ENCODE peak calls at places on chromosomes 5 and 9, in seven cellular contexts. N is NCI-H1092 treated with DMSO at 0.1 percent for 48 hours; E is dorsolateral prefrontal cortex; J is iris pigment epithelial cell; I is T-helper 1 cell; G is endothelial cell; M is stimulated activated CD8-positive, alpha-beta memory T cell treated with anti-CD3 and anti-CD28 coated beads, Interleukin-12 subunit alpha, Interleukin-12 subunit beta, amount 100 ng/mL, for 1 hour. T is an unnamed sample.

GRCh38 chr9:129011761-129012281 is 16.3 kb downstream of the SH3GLB2 start:
- DNase-seq in I (no peak), G (no peak), M (no peak), N (no peak), E (no peak), J (no peak), T (no peak)

GRCh38 chr5:75885321-75885720 is 168.1 kb upstream of the POC5 start:
- DNase-seq in N (no peak), G (no peak), I (no peak), E (no peak), J (no peak), M (no peak), T (no peak)

GRCh38 chr5:59564895-59565294 is 328.6 kb downstream of the PDE4D start:
- DNase-seq in J (no peak), M (no peak), I (no peak), E (no peak), G (no peak), N (no peak), T (no peak)

GRCh38 chr5:138663561-138663960 is 88.4 kb upstream of the HSPA9 start:
- DNase-seq in I (no peak), N (no peak), E (no peak), G (no peak), J (no peak), M (no peak), T (no peak)

GRCh38 chr5:40679998-40680681 is 425 bp downstream of the PTGER4 start:
- DNase-seq in G (no peak), I (peak; percentile 17), M (no peak), E (no peak), J (no peak), N (no peak), T (no peak)

GRCh38 chr9:91694081-91694870 is 255.8 kb downstream of the ROR2 start:
- DNase-seq in N (no peak), I (no peak), E (no peak), J (no peak), G (no peak), M (no peak), T (no peak)

GRCh38 chr9:133142657-133143592 is 20.8 kb downstream of the GBGT1 start:
- DNase-seq in N (no peak), J (no peak), E (no peak), M (no peak), I (no peak), G (no peak), T (no peak)

GRCh38 chr5:162654661-162655406 is 587.3 kb downstream of the GABRG2 start:
- DNase-seq in G (no peak), J (no peak), M (no peak), I (no peak), N (no peak), E (no peak), T (no peak)

GRCh38 chr9:113247640-113248039 is 26.3 kb downstream of the SLC31A1 start:
- DNase-seq in M (no peak), E (no peak), J (no peak), I (no peak), G (no peak), N (peak; percentile 0), T (no peak)

GRCh38 chr9:135480942-135481315 is 1.3 kb downstream of the PPP1R26 start:
- DNase-seq in E (no peak), I (no peak), J (no peak), G (no peak), N (no peak), M (no peak), T (no peak)

GRCh38 chr9:84867171-84867570 is 197.6 kb downstream of the NTRK2 start:
- DNase-seq in M (no peak), J (no peak), N (no peak), G (no peak), I (no peak), E (no peak), T (no peak)

GRCh38 chr5:135398160-135398854 is 724 bp downstream of the MACROH2A1 start:
- DNase-seq in M (no peak), J (peak; percentile 48), E (no peak), I (peak; percentile 16), G (peak; percentile 48), N (peak; percentile 27), T (peak; percentile 45)

GRCh38 chr9:136719212-136719880 is 7.0 kb downstream of the DIPK1B start:
- DNase-seq in N (no peak), M (no peak), G (no peak), E (no peak), I (no peak), J (no peak), T (no peak)

GRCh38 chr9:6764570-6765334 is 7.0 kb downstream of the KDM4C start:
- DNase-seq in G (no peak), M (no peak), E (no peak), N (no peak), I (no peak), J (no peak), T (no peak)

GRCh38 chr9:92294297-92294676 is 790 bp upstream of the IARS1 start:
- DNase-seq in G (no peak), E (peak; percentile 10), N (no peak), M (no peak), I (no peak), J (peak; percentile 20), T (no peak)

GRCh38 chr5:96816430-96816939 is 8.7 kb upstream of the ERAP1 start:
- DNase-seq in G (no peak), E (no peak), N (no peak), I (peak; percentile 44), M (peak; percentile 30), J (no peak), T (no peak)

GRCh38 chr5:79845448-79846197 is 145.4 kb downstream of the MTX3 start:
- DNase-seq in M (no peak), I (no peak), J (peak; percentile 53), G (no peak), E (no peak), N (no peak), T (peak; percentile 7)

GRCh38 chr9:69542942-69543704 is 129.0 kb downstream of the APBA1 start:
- DNase-seq in G (no peak), J (no peak), N (peak; percentile 81), M (no peak), I (no peak), E (no peak), T (peak; percentile 24)

GRCh38 chr5:172373680-172374079 is 80.6 kb downstream of the SH3PXD2B start:
- DNase-seq in J (no peak), N (no peak), I (no peak), E (no peak), G (no peak), M (no peak), T (no peak)

T was measured in choroid plexus epithelial cell.